ENCODE peak calls at places on chromosomes 13 and 19, in eight cellular contexts. C is AG04450, U is brain microvascular endothelial cell, P is HepG2, K is breast epithelium, R is foreskin fibroblast, D is lower lobe of right lung, W is fibroblast of the aortic adventitia. Z is an unnamed sample.

GRCh38 chr19:5138606-5139594 is 170.0 kb downstream of the KDM4B start:
- DNase-seq in K (no peak), C (no peak), W (no peak), P (no peak), R (peak; percentile 32), D (peak; percentile 72), U (peak; percentile 94), Z (peak; percentile 90)

GRCh38 chr19:40377876-40378385 is 12.1 kb downstream of the HIPK4 start:
- DNase-seq in D (no peak), R (no peak), C (no peak), U (no peak), P (no peak), K (no peak), W (no peak), Z (no peak)

GRCh38 chr19:21210037-21210621 is 68.3 kb downstream of the ZNF431 start:
- DNase-seq in U (no peak), K (no peak), D (no peak), C (no peak), P (peak; percentile 86), W (no peak), R (no peak), Z (no peak)

GRCh38 chr19:39449116-39449797 is 3.9 kb downstream of the SUPT5H start:
- DNase-seq in C (no peak), P (no peak), D (no peak), W (no peak), U (no peak), K (no peak), R (no peak), Z (no peak)

GRCh38 chr13:56424246-56424645 is 716.5 kb upstream of the PRR20A start:
- DNase-seq in U (no peak), R (no peak), C (no peak), W (no peak), K (no peak), D (no peak), P (no peak), Z (no peak)

GRCh38 chr13:25945596-25945995 is 106.2 kb downstream of the SHISA2 start:
- DNase-seq in K (no peak), P (no peak), R (no peak), D (no peak), C (no peak), W (no peak), U (peak; percentile 45), Z (peak; percentile 73)

GRCh38 chr13:93234459-93234858 is 7.9 kb downstream of the GPC6 start:
- DNase-seq in R (no peak), W (no peak), C (no peak), U (no peak), D (no peak), P (no peak), K (no peak), Z (no peak)

GRCh38 chr19:49057636-49058234 is at the start of gene CGB7:
- DNase-seq in D (peak; percentile 84), K (no peak), U (peak; percentile 29), P (peak; percentile 17), W (peak; percentile 50), C (no peak), R (peak; percentile 44), Z (peak; percentile 53)

GRCh38 chr13:31756346-31756745 is 17.0 kb downstream of the RXFP2 start:
- DNase-seq in D (no peak), P (no peak), R (peak; percentile 95), C (peak; percentile 59), K (no peak), W (peak; percentile 90), U (peak; percentile 91), Z (peak; percentile 56)

GRCh38 chr19:31560021-31560770 is 211.0 kb upstream of the TSHZ3 start:
- DNase-seq in P (no peak), R (no peak), U (no peak), C (no peak), D (no peak), K (no peak), W (peak; percentile 17), Z (no peak)

GRCh38 chr13:50410921-50411712 is 395.9 kb downstream of the KCNRG start:
- DNase-seq in R (peak; percentile 77), U (peak; percentile 80), D (no peak), W (peak; percentile 91), P (peak; percentile 22), K (no peak), C (peak; percentile 29), Z (peak; percentile 72)

GRCh38 chr13:92265408-92265807 is 867.0 kb downstream of the GPC5 start:
- DNase-seq in W (peak; percentile 51), P (no peak), R (no peak), C (no peak), K (no peak), U (no peak), D (no peak), Z (peak; percentile 59)

GRCh38 chr19:38735257-38735686 is 9.0 kb downstream of the CAPN12 start:
- DNase-seq in W (no peak), P (no peak), U (no peak), R (no peak), D (peak; percentile 59), C (no peak), K (no peak), Z (no peak)

GRCh38 chr19:12996542-12997094 is 1.3 kb downstream of the NFIX start:
- DNase-seq in K (no peak), P (peak; percentile 38), R (peak; percentile 53), U (no peak), W (peak; percentile 46), D (no peak), C (no peak), Z (no peak)

GRCh38 chr13:112752711-112753541 is 63.1 kb downstream of the ATP11A start:
- DNase-seq in U (no peak), D (no peak), P (no peak), W (no peak), R (no peak), C (no peak), K (no peak), Z (no peak)

GRCh38 chr19:19900124-19900523 is 622 bp upstream of the ZNF93 start:
- DNase-seq in C (peak; percentile 61), K (no peak), P (no peak), U (peak; percentile 66), W (peak; percentile 29), D (no peak), R (peak; percentile 57), Z (peak; percentile 76)

GRCh38 chr13:66343224-66343828 is 886.8 kb downstream of the PCDH9 start:
- DNase-seq in C (no peak), K (no peak), D (no peak), U (no peak), R (no peak), P (no peak), W (no peak), Z (no peak)

DNA sequence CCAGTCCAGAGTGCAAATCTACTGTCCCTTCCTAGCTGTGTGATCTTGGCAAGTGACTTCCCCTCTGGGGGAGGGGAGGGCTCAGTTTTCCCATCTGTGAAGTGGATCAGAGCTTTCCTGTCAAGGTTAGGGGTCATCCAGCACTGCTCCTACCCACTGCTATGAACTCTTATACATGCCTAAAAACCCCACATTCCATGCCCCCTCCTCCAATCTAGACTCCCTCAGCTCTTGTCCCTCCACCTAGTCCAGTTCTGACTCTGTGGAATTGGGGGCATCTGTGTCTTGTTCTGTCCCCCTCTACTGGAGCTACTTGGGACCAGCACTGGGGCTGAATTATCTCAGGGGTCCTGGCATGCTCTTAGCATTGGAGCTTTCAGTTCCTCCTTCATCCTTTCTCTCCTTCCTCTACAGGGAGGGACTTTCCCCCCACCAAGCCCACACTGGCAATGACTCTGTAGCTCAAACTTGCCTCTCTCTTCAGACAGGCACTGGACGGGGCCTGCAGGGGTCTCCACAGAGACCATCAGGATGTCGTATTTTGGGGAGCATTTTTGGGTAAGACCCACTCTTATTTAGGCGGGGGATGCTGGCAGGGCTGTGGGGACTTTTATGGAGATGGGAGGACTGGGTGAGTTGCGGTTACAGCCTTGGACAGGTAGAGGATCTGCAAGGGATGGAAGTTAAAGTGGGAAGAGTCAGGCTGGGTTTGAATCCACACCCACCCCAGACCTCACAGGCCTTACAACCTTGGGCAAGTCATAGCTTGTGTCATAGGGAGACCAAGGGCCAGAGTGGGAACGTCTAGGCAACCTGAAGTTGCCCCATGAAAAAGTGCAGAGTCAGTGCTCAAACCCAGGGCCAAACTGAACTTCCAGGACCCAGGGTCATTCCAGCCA is 3.6 kb downstream of the FCHO1 start:
- DNase-seq in R (no peak), K (no peak), D (no peak), W (no peak), C (no peak), P (no peak), U (no peak), Z (no peak)
- H3K4me3 ChIP-seq in R (no peak overlapping the region), K (no peak overlapping the region), D (no peak overlapping the region), W (no peak overlapping the region), C (no peak overlapping the region), P (no peak overlapping the region), U (no peak overlapping the region), Z (no peak overlapping the region)

GRCh38 chr19:376111-376470 is 31.5 kb upstream of the MIER2 start:
- DNase-seq in R (no peak), C (no peak), P (no peak), K (no peak), U (no peak), W (no peak), D (no peak), Z (no peak)

GRCh38 chr19:379796-380195 is 29.2 kb downstream of the C2CD4C start:
- DNase-seq in C (no peak), W (no peak), U (no peak), D (no peak), P (no peak), K (no peak), R (no peak), Z (no peak)

GRCh38 chr19:378706-379105 is 30.2 kb downstream of the C2CD4C start:
- DNase-seq in K (peak; percentile 22), U (no peak), P (no peak), R (no peak), D (no peak), C (no peak), W (no peak), Z (no peak)

GRCh38 chr19:375395-376110 is 31.0 kb upstream of the MIER2 start:
- DNase-seq in K (no peak), C (no peak), P (no peak), D (no peak), W (no peak), U (no peak), R (no peak), Z (no peak)

GRCh38 chr19:377801-378581 is 31.0 kb downstream of the C2CD4C start:
- DNase-seq in W (no peak), U (no peak), D (no peak), R (no peak), C (no peak), K (no peak), P (no peak), Z (no peak)
- TF ChIP-seq CTCF in W (no peak), U (no peak), D (no peak), R (no peak), C (no peak), K (no peak), P (no peak), Z (peak; percentile 6)

DNA sequence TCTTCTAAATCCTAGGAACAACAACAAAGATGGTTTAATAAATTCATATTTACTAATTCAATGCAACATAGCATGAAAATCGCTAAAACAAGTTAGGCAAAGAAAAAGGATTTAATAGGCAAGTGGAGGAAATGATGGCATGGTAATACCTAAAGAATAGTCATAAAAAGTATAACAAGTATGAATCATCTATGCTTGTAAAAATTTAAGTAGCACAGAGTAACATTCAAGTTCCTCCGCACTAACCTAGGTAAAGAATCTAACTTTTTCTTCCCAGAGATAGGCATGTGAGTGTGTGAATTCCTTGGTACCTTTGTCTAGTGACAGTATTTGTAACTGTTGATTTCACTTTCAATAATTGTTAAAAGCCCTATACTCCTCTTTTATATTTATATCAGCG is 42.6 kb downstream of the RCBTB2 start:
- DNase-seq in R (no peak), P (no peak), C (no peak), W (no peak), D (no peak), U (no peak), K (no peak), Z (no peak)
- H3K4me3 ChIP-seq in R (no peak overlapping the region), P (no peak overlapping the region), C (no peak overlapping the region), W (no peak overlapping the region), D (no peak overlapping the region), U (no peak overlapping the region), K (no peak overlapping the region), Z (no peak overlapping the region)

GRCh38 chr13:39144941-39145533 is 106.8 kb downstream of the NHLRC3 start:
- DNase-seq in P (no peak), U (peak; percentile 53), D (no peak), C (peak; percentile 26), K (no peak), W (peak; percentile 84), R (peak; percentile 39), Z (peak; percentile 87)
- TF ChIP-seq CTCF in P (peak; percentile 61), U (peak; percentile 87), D (peak; percentile 75), C (peak; percentile 88), K (peak; percentile 65), W (peak; percentile 89), R (peak; percentile 85), Z (peak; percentile 93)

Z was measured in choroid plexus epithelial cell.